ENCODE peak calls at places on chromosomes 5 and 9, in nine cellular contexts. L is transverse colon, S is GM23338, V is suprapubic skin, H is stomach, J is spleen, M is sigmoid colon, E is HepG2, Y is HL-60. U is an unnamed sample.
A peak's percentile ranks its signal among the peaks of the same experiment; 100 is the strongest.

GRCh38 chr9:134066923-134067851 is 639 bp downstream of the BRD3 start:
- DNase-seq in E (no peak), Y (peak; percentile 39), H (peak; percentile 34), S (peak; percentile 43), L (peak; percentile 37), J (peak; percentile 89), V (peak; percentile 75), M (peak; percentile 73), U (no peak)

GRCh38 chr5:181173027-181173419 is 25.6 kb downstream of the OR2V2 start:
- DNase-seq in Y (no peak), H (no peak), M (no peak), V (no peak), L (no peak), J (no peak), S (no peak), E (no peak), U (no peak)

GRCh38 chr5:157994271-157994691 is 135.3 kb upstream of the CLINT1 start:
- DNase-seq in H (no peak), M (no peak), V (no peak), L (no peak), E (no peak), J (no peak), Y (no peak), S (no peak), U (no peak)

GRCh38 chr5:3191585-3191984 is 404.0 kb upstream of the IRX1 start:
- DNase-seq in V (no peak), E (no peak), H (no peak), J (no peak), S (no peak), Y (no peak), M (no peak), L (no peak), U (no peak)

GRCh38 chr9:19174127-19174921 is 47.0 kb upstream of the PLIN2 start:
- DNase-seq in E (peak; percentile 79), M (peak; percentile 89), Y (peak; percentile 54), L (peak; percentile 56), J (no peak), V (peak; percentile 88), S (peak; percentile 84), H (peak; percentile 55), U (peak; percentile 33)

GRCh38 chr9:68825755-68826500 is 120.9 kb downstream of the PIP5K1B start:
- DNase-seq in S (peak; percentile 33), E (no peak), V (no peak), L (no peak), Y (no peak), H (peak; percentile 72), M (no peak), J (no peak), U (no peak)

GRCh38 chr5:108084105-108084504 is 297.8 kb downstream of the FBXL17 start:
- DNase-seq in V (no peak), E (no peak), H (no peak), M (no peak), J (no peak), S (no peak), L (no peak), Y (no peak), U (no peak)

GRCh38 chr5:83440826-83441225 is 30.7 kb upstream of the VCAN start:
- DNase-seq in L (no peak), H (no peak), V (no peak), J (no peak), S (no peak), E (no peak), M (no peak), Y (no peak), U (no peak)

GRCh38 chr5:87408219-87408618 is 4.5 kb downstream of the CCNH start:
- DNase-seq in M (no peak), Y (no peak), E (no peak), S (no peak), L (no peak), V (no peak), H (no peak), J (no peak), U (no peak)

GRCh38 chr9:136857166-136857565 is 5.0 kb downstream of the MAMDC4 start:
- DNase-seq in M (no peak), L (peak; percentile 9), S (no peak), E (no peak), J (peak; percentile 75), V (no peak), Y (no peak), H (peak; percentile 57), U (no peak)

GRCh38 chr9:21854594-21854993 is 52.2 kb downstream of the MTAP start:
- DNase-seq in E (peak; percentile 29), H (peak; percentile 75), M (no peak), S (no peak), Y (no peak), L (peak; percentile 27), V (no peak), J (no peak), U (no peak)

GRCh38 chr9:107284636-107285035 is 1.6 kb downstream of the RAD23B start:
- DNase-seq in J (no peak), Y (no peak), S (no peak), H (no peak), L (no peak), M (no peak), V (no peak), E (peak; percentile 75), U (no peak)

GRCh38 chr9:78592866-78593265 is 295.9 kb downstream of the PSAT1 start:
- DNase-seq in Y (no peak), V (no peak), S (no peak), J (no peak), L (no peak), M (no peak), H (no peak), E (no peak), U (no peak)

GRCh38 chr5:179468696-179469095 is 81.7 kb upstream of the RUFY1 start:
- DNase-seq in M (no peak), Y (no peak), H (no peak), V (no peak), J (no peak), E (no peak), S (no peak), L (no peak), U (no peak)

GRCh38 chr5:80191991-80192398 is 63.9 kb downstream of the SERINC5 start:
- DNase-seq in L (peak; percentile 24), H (no peak), V (no peak), M (peak; percentile 66), S (peak; percentile 75), J (no peak), E (no peak), Y (peak; percentile 41), U (no peak)

GRCh38 chr5:101292199-101292598 is 389.1 kb upstream of the ST8SIA4 start:
- DNase-seq in L (no peak), V (no peak), S (no peak), H (no peak), M (no peak), J (no peak), Y (no peak), E (no peak), U (no peak)

GRCh38 chr5:147084702-147085101 is 150.1 kb upstream of the STK32A start:
- DNase-seq in E (no peak), J (no peak), Y (no peak), H (peak; percentile 48), L (no peak), M (peak; percentile 65), S (no peak), V (no peak), U (no peak)

GRCh38 chr5:147080391-147080790 is 154.4 kb upstream of the STK32A start:
- DNase-seq in H (no peak), V (no peak), Y (no peak), M (no peak), L (no peak), S (no peak), J (no peak), E (no peak), U (no peak)

GRCh38 chr5:147085409-147085808 is 149.4 kb upstream of the STK32A start:
- DNase-seq in E (no peak), Y (no peak), S (no peak), J (no peak), V (no peak), H (no peak), M (no peak), L (no peak), U (no peak)

DNA sequence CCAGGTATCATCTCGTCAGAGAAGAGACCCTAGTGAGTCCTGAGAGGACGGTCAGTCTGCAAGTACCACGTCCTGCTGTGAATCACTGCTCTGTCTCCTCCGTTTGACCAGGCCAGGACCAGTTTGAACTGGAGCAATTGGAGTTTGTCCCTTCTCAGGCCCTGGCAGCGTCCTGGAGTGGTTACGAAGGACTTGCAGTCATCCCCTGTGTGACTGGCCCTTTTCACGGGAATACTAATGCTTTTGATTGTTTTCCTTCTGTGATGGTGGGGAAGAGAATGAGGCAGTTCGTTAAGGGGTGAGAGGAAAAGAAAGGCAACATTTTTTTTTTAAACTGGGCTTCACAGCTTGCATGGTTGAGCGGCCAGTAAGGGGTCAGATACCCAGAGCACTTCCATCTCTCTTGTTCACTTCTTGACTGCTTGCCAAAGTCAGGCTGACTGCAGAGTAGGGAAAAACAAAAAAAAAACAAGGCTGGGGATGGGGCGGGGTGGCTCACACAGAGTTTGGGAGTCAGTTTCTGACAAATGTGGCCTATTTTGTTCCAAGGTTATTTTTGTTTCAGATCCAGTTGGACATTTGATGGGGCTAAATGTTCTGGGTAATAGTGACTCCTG is 153.5 kb upstream of the STK32A start:
- DNase-seq in V (no peak), E (no peak), M (peak; percentile 69), Y (no peak), H (no peak), J (no peak), L (no peak), S (no peak), U (no peak)
- TF ChIP-seq POLR2AphosphoS5 in V (no peak), E (no peak), M (peak; percentile 31), Y (no peak), H (no peak), J (no peak), L (no peak), S (no peak), U (no peak)

GRCh38 chr5:67178085-67178484 is 18.5 kb downstream of the CD180 start:
- DNase-seq in S (no peak), V (no peak), H (no peak), J (no peak), Y (no peak), E (no peak), L (no peak), M (no peak), U (no peak)
- TF ChIP-seq CTCF in S (no peak), V (no peak), H (no peak), J (no peak), Y (no peak), E (no peak), L (no peak), M (no peak), U (no peak)

GRCh38 chr9:100425758-100426157 is 1.2 kb upstream of the MSANTD3 start:
- DNase-seq in M (no peak), E (no peak), V (no peak), Y (no peak), H (no peak), S (no peak), J (no peak), L (no peak), U (no peak)
- TF ChIP-seq POLR2AphosphoS5 in M (no peak), E (no peak), V (no peak), Y (no peak), H (no peak), S (no peak), J (no peak), L (no peak), U (no peak)

DNA sequence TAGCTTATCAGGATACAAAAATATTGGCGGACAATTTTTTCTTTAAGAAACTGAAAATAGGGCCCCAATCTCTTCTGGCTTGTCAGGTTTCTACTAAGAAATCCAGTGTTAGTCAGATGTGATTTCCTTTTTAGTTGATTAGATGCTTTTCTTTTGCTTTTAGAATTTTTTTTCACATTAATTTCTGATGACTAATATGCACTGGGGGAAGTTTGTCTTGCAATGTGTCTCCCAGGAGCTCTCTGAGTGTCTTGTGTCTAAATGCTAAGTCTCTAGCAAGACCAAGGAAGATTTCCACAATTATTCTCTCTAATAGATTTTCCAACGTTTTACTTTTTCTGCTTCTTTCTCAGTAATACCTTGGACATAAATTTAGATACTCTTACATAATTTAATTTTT is 559.8 kb upstream of the TYRP1 start:
- DNase-seq in V (no peak), S (no peak), Y (no peak), L (no peak), E (no peak), M (no peak), J (no peak), H (no peak), U (no peak)
- TF ChIP-seq CTCF in V (no peak), S (no peak), Y (no peak), L (no peak), E (no peak), M (no peak), J (no peak), H (no peak), U (no peak)